ENCODE peak calls at places on chromosome 11, in nine cellular contexts. J is mesenchymal stem cell, S is H9, O is fibroblast of lung, Q is GM23248, U is K562, M is astrocyte, B is endodermal cell, C is NT2/D1. H is an unnamed sample. For H3K9me3, the result is how much of the 10 kb centered on the place peaks cover.

GRCh38 chr11:108003623-108004022 is 5.1 kb upstream of the CUL5 start:
- DNase-seq in J (no peak), S (no peak), O (no peak), Q (no peak), U (no peak), M (no peak), B (no peak), C (no peak), H (no peak)

GRCh38 chr11:16843307-16843706 is 104.9 kb downstream of the C11orf58 start:
- DNase-seq in J (no peak), S (no peak), O (no peak), Q (peak), U (peak), M (no peak), B (no peak), C (no peak), H (peak)

GRCh38 chr11:30131535-30131934 is 99.3 kb upstream of the FSHB start:
- DNase-seq in J (no peak), S (no peak), O (no peak), Q (peak), U (no peak), M (no peak), B (no peak), C (no peak), H (no peak)

GRCh38 chr11:58958500-58958899 is 19.2 kb downstream of the GLYATL1 start:
- DNase-seq in J (no peak), S (peak), O (no peak), Q (peak), U (peak), M (no peak), B (peak), C (peak), H (peak)

GRCh38 chr11:66619080-66619554 is 2.7 kb downstream of the RBM14 start:
- DNase-seq in J (peak), S (no peak), O (peak), Q (peak), U (no peak), M (peak), B (no peak), C (no peak), H (no peak)

GRCh38 chr11:72792437-72793021 is 1.3 kb downstream of the STARD10 start:
- DNase-seq in J (no peak), S (no peak), O (no peak), Q (no peak), U (no peak), M (no peak), B (no peak), C (no peak), H (no peak)

GRCh38 chr11:24634606-24635160 is 137.8 kb downstream of the LUZP2 start:
- DNase-seq in J (no peak), S (no peak), O (no peak), Q (no peak), U (no peak), M (no peak), B (no peak), C (no peak), H (no peak)

GRCh38 chr11:109426442-109426841 is 4.5 kb downstream of the C11orf87 start:
- DNase-seq in J (peak), S (no peak), O (no peak), Q (peak), U (no peak), M (no peak), B (no peak), C (no peak), H (no peak)

GRCh38 chr11:130480721-130481140 is 32.3 kb downstream of the ADAMTS15 start:
- DNase-seq in J (peak), S (no peak), O (peak), Q (peak), U (no peak), M (peak), B (no peak), C (no peak), H (no peak)

GRCh38 chr11:107844041-107844440 is 14.5 kb downstream of the SLC35F2 start:
- DNase-seq in J (peak), S (no peak), O (peak), Q (peak), U (no peak), M (peak), B (no peak), C (no peak), H (no peak)

GRCh38 chr11:118907051-118907748 is 18.5 kb downstream of the BCL9L start:
- DNase-seq in J (peak), S (peak), O (peak), Q (peak), U (peak), M (peak), B (peak), C (no peak), H (peak)

GRCh38 chr11:128172046-128172878 is 415.1 kb downstream of the ETS1 start:
- DNase-seq in J (peak), S (peak), O (peak), Q (peak), U (peak), M (peak), B (peak), C (peak), H (peak)

GRCh38 chr11:96015911-96016565 is 92.1 kb upstream of the MTMR2 start:
- DNase-seq in J (no peak), S (peak), O (no peak), Q (no peak), U (no peak), M (no peak), B (peak), C (no peak), H (no peak)

GRCh38 chr11:94417386-94417987 is 16.3 kb upstream of the GPR83 start:
- DNase-seq in J (peak), S (no peak), O (peak), Q (peak), U (no peak), M (peak), B (no peak), C (no peak), H (no peak)

GRCh38 chr11:66863428-66864125 is 6.7 kb downstream of the LRFN4 start:
- DNase-seq in J (no peak), S (no peak), O (no peak), Q (no peak), U (no peak), M (no peak), B (no peak), C (no peak), H (peak)

GRCh38 chr11:114668109-114668508 is 10.2 kb upstream of the NXPE2 start:
- DNase-seq in J (no peak), S (no peak), O (no peak), Q (no peak), U (no peak), M (no peak), B (no peak), C (no peak), H (no peak)

GRCh38 chr11:15687342-15687741 is 572.6 kb downstream of the INSC start:
- DNase-seq in J (no peak), S (no peak), O (peak), Q (no peak), U (no peak), M (no peak), B (peak), C (no peak), H (no peak)

GRCh38 chr11:86931965-86932332 is 23.2 kb downstream of the FZD4 start:
- DNase-seq in J (peak), S (no peak), O (peak), Q (peak), U (peak), M (peak), B (no peak), C (no peak), H (no peak)

GRCh38 chr11:130179396-130180306 is 20.1 kb downstream of the ST14 start:
- DNase-seq in J (no peak), S (no peak), O (no peak), Q (no peak), U (no peak), M (no peak), B (no peak), C (no peak), H (peak)

GRCh38 chr11:108213784-108214183 is 8.7 kb downstream of the NPAT start:
- DNase-seq in J (no peak), S (no peak), O (no peak), Q (no peak), U (no peak), M (no peak), B (no peak), C (no peak), H (no peak)

GRCh38 chr11:34502949-34503348 is 10.6 kb downstream of the ELF5 start:
- DNase-seq in J (no peak), S (no peak), O (peak), Q (peak), U (no peak), M (peak), B (no peak), C (no peak), H (no peak)

GRCh38 chr11:63521896-63522295 is 14.7 kb upstream of the PLAAT4 start:
- DNase-seq in J (peak), S (no peak), O (peak), Q (no peak), U (no peak), M (peak), B (no peak), C (no peak), H (no peak)

GRCh38 chr11:94276943-94277342 is 27.4 kb upstream of the IZUMO1R start:
- DNase-seq in J (no peak), S (no peak), O (no peak), Q (no peak), U (no peak), M (no peak), B (no peak), C (no peak), H (no peak)

GRCh38 chr11:64164392-64165312 is 1.3 kb downstream of the MACROD1 start:
- DNase-seq in J (no peak), S (peak), O (no peak), Q (peak), U (no peak), M (no peak), B (peak), C (no peak), H (peak)

GRCh38 chr11:58796333-58797049 is 48.0 kb downstream of the GLYATL2 start:
- DNase-seq in J (no peak), S (no peak), O (no peak), Q (peak), U (no peak), M (no peak), B (no peak), C (no peak), H (no peak)

DNA sequence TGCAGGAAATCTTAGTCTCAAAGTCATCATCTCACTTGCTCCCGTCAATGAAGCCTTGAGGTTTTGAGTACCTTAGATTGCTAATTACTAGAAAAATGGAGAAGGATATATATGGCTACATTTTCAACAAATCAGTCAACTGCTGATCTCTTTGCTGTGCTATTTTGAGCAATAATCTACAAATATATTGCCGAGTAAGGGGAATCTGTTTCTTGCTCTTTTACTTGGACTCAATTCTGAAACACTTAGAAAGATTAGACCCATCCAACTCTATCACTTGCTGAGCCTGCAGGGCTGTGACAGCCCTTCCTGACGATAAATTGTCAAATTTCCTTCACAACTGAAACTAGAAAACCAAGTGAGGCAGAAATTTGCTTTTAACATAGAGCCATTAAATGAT is 17.0 kb downstream of the FEZ1 start:
- DNase-seq in J (no peak), S (no peak), O (no peak), Q (no peak), U (no peak), M (no peak), B (no peak), C (no peak), H (no peak)
- H3K9ac ChIP-seq in J (no peak), S (no peak), O (no peak), Q (no peak), U (no peak), M (no peak), B (no peak), C (no peak), H (no peak)

GRCh38 chr11:70531281-70532065 is 133.1 kb downstream of the CTTN start:
- DNase-seq in J (no peak), S (no peak), O (no peak), Q (no peak), U (no peak), M (no peak), B (no peak), C (no peak), H (no peak)

GRCh38 chr11:70528794-70529580 is 130.7 kb downstream of the CTTN start:
- DNase-seq in J (no peak), S (no peak), O (no peak), Q (no peak), U (no peak), M (no peak), B (no peak), C (no peak), H (no peak)

GRCh38 chr11:70530629-70531185 is 132.4 kb downstream of the CTTN start:
- DNase-seq in J (no peak), S (no peak), O (no peak), Q (no peak), U (no peak), M (no peak), B (no peak), C (no peak), H (no peak)

GRCh38 chr11:70528046-70528793 is 129.9 kb downstream of the CTTN start:
- DNase-seq in J (no peak), S (peak), O (no peak), Q (no peak), U (no peak), M (no peak), B (no peak), C (no peak), H (no peak)

GRCh38 chr11:70530010-70530409 is 131.7 kb downstream of the CTTN start:
- DNase-seq in J (no peak), S (no peak), O (no peak), Q (no peak), U (no peak), M (no peak), B (no peak), C (no peak), H (no peak)
- H3K9me3 ChIP-seq in J (under half), S (under half), O (under half), Q (under half), U (under half), M (under half), B (under half), C (under half), H (under half)

GRCh38 chr11:122754028-122754427 is 84.3 kb upstream of the CRTAM start:
- DNase-seq in J (no peak), S (no peak), O (no peak), Q (no peak), U (no peak), M (no peak), B (no peak), C (no peak), H (no peak)
- H3K9ac ChIP-seq in J (no peak), S (no peak), O (no peak), Q (no peak), U (no peak), M (no peak), B (no peak), C (no peak), H (no peak)

GRCh38 chr11:37108436-37109204 is 510.6 kb upstream of the RAG2 start:
- DNase-seq in J (no peak), S (no peak), O (peak), Q (no peak), U (no peak), M (peak), B (no peak), C (no peak), H (no peak)
- H3K9me3 ChIP-seq in J (under half), S (under half), O (under half), Q (under half), U (under half), M (under half), B (under half), C (under half), H (under half)

DNA sequence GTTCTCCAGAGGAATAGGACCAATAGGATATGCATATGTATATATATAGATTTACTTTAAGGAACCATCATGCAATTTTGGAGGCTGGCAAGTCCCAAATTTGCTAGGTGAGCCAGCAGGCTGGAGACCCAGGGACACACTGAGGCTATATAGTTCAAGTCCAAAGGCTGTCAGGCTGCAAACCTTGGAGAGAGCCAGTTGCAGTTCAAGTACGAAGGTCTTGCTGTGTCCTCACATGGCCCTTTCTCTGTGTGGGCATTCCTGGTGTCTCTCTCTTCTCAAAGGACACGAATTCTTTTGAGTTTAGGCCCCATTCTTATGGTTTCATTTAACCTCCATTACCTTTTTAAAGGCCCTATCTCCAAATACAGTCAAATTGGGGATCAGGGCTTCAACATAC is 134.4 kb upstream of the SORL1-AS1 start:
- DNase-seq in J (no peak), S (no peak), O (no peak), Q (no peak), U (no peak), M (no peak), B (no peak), C (no peak), H (peak)
- H3K9ac ChIP-seq in J (no peak), S (no peak), O (no peak), Q (no peak), U (no peak), M (no peak), B (no peak), C (no peak), H (no peak)

GRCh38 chr11:2647167-2647566 is 52.6 kb downstream of the KCNQ1OT1 start:
- DNase-seq in J (no peak), S (no peak), O (no peak), Q (no peak), U (no peak), M (no peak), B (no peak), C (no peak), H (no peak)

GRCh38 chr11:2647953-2648352 is 51.8 kb downstream of the KCNQ1OT1 start:
- DNase-seq in J (no peak), S (no peak), O (no peak), Q (no peak), U (no peak), M (no peak), B (no peak), C (no peak), H (no peak)

GRCh38 chr11:2643746-2644145 is 56.0 kb downstream of the KCNQ1OT1 start:
- DNase-seq in J (no peak), S (no peak), O (no peak), Q (no peak), U (no peak), M (no peak), B (no peak), C (no peak), H (no peak)

GRCh38 chr11:2645779-2646118 is 54.0 kb downstream of the KCNQ1OT1 start:
- DNase-seq in J (no peak), S (no peak), O (no peak), Q (no peak), U (peak), M (no peak), B (no peak), C (no peak), H (no peak)

GRCh38 chr11:2644844-2645778 is 54.7 kb downstream of the KCNQ1OT1 start:
- DNase-seq in J (no peak), S (no peak), O (no peak), Q (no peak), U (no peak), M (no peak), B (no peak), C (no peak), H (no peak)
- H3K9me3 ChIP-seq in J (half or more), S (under half), O (under half), Q (under half), U (under half), M (under half), B (half or more), C (half or more), H (under half)

GRCh38 chr11:84021291-84021690 is 735.1 kb upstream of the CCDC90B start:
- DNase-seq in J (peak), S (no peak), O (no peak), Q (no peak), U (no peak), M (no peak), B (no peak), C (no peak), H (no peak)

GRCh38 chr11:84014539-84014938 is 728.4 kb upstream of the CCDC90B start:
- DNase-seq in J (no peak), S (no peak), O (no peak), Q (no peak), U (no peak), M (no peak), B (no peak), C (no peak), H (no peak)

GRCh38 chr11:84022221-84022620 is 736.1 kb upstream of the CCDC90B start:
- DNase-seq in J (peak), S (no peak), O (peak), Q (no peak), U (no peak), M (peak), B (no peak), C (peak), H (no peak)

GRCh38 chr11:84022695-84023094 is 736.5 kb upstream of the CCDC90B start:
- DNase-seq in J (no peak), S (no peak), O (no peak), Q (no peak), U (no peak), M (no peak), B (no peak), C (no peak), H (no peak)

GRCh38 chr11:84019576-84020194 is 733.5 kb upstream of the CCDC90B start:
- DNase-seq in J (peak), S (no peak), O (peak), Q (peak), U (no peak), M (peak), B (no peak), C (no peak), H (no peak)
- H3K9ac ChIP-seq in J (peak), S (no peak), O (no peak), Q (no peak), U (no peak), M (peak), B (no peak), C (no peak), H (no peak)

DNA sequence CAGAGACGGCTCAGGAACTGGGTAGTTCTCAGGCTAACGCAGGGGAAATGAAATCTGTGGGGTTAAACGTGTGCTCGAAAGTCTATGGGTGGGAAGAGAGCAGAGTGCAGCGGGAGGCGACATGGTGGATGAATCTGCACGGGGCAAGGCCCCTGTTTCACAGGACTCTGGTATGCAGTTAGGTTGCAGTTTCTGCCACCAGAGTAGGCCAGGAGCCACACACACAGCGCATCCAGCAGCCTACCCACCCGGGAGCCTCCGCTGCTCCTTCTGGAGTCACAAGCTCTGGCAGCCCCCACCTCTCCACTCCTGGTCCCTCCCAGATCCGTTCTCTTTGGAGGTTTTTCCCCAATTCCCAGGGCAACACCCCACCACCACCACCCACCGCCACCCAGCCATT is 27.0 kb downstream of the SPATA19 start:
- DNase-seq in J (no peak), S (no peak), O (no peak), Q (no peak), U (no peak), M (no peak), B (no peak), C (no peak), H (no peak)
- H3K9me3 ChIP-seq in J (under half), S (under half), O (under half), Q (under half), U (under half), M (under half), B (under half), C (under half), H (under half)

DNA sequence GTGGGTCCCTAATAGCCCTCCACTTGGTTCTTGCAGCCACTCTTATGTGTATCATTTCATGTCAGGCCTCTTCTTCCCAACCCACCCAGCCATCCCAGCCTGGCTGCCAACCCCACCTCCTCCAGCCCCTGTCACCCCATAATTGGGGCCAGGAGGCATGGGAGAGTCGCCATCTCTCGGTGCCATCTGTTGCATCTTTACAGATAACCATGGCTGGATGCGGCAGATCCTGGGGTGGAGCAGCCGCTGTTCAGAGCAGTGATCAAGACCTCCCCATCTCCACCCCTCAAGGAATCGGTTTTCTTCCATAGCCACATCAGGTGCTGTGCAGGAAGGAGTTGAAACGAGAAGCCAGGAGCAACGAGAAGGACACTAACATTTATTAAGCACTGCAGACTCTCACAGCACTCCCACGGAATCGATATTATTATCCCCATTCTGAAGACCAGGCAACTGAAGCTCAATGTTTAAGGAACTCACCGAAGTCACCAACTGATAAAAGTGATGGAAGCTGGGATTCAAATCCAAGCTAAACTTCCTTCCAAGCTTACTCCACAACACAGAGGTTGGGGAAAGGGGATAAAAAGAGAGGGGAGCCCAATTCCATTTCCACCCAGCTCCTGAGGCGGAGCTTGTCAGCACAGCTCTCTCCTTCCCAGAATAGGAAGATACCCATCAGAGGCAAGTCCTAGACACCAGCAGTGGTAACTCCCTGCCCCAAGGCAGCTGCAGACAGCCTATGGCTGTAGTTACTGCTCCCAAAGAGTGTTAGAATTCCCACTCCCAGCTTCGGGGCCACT is 2.7 kb downstream of the SLC43A1 start:
- DNase-seq in J (no peak), S (no peak), O (no peak), Q (peak), U (peak), M (no peak), B (no peak), C (no peak), H (no peak)
- H3K9ac ChIP-seq in J (no peak), S (no peak), O (no peak), Q (no peak), U (peak), M (no peak), B (no peak), C (no peak), H (no peak)

H was measured in colonic mucosa.